ENCODE peak calls at places on chromosomes 1 and 21, in nine cellular contexts. One of them, this sample, is unnamed.

GRCh38 chr1:77370161-77370560 is 88.3 kb downstream of the AK5 start:
- DNase-seq in uterus: no peak
- DNase-seq in esophagus squamous epithelium: no peak
- DNase-seq in T-helper 17 cell: no peak
- DNase-seq in stimulated activated CD8-positive, alpha-beta memory T cell treated with anti-CD3 and anti-CD28 coated beads, Interleukin-4, amount 100 ng/mL, for 24 hours: no peak
- DNase-seq in hippocampal formation: no peak
- DNase-seq in left ventricle myocardium inferior: no peak
- DNase-seq in HAP-1: no peak
- DNase-seq in sciatic nerve: no peak
- DNase-seq in this sample: no peak

GRCh38 chr21:44049182-44049581 is 37.1 kb downstream of the TRAPPC10 start:
- DNase-seq in stimulated activated CD8-positive, alpha-beta memory T cell treated with anti-CD3 and anti-CD28 coated beads, Interleukin-4, amount 100 ng/mL, for 24 hours: no peak
- DNase-seq in HAP-1: no peak
- DNase-seq in T-helper 17 cell: no peak
- DNase-seq in sciatic nerve: no peak
- DNase-seq in uterus: no peak
- DNase-seq in left ventricle myocardium inferior: no peak
- DNase-seq in esophagus squamous epithelium: no peak
- DNase-seq in hippocampal formation: peak
- DNase-seq in this sample: no peak

GRCh38 chr1:47650205-47650604 is 212.4 kb downstream of the FOXD2 start:
- DNase-seq in esophagus squamous epithelium: no peak
- DNase-seq in HAP-1: no peak
- DNase-seq in uterus: no peak
- DNase-seq in left ventricle myocardium inferior: no peak
- DNase-seq in T-helper 17 cell: no peak
- DNase-seq in stimulated activated CD8-positive, alpha-beta memory T cell treated with anti-CD3 and anti-CD28 coated beads, Interleukin-4, amount 100 ng/mL, for 24 hours: no peak
- DNase-seq in sciatic nerve: peak
- DNase-seq in hippocampal formation: no peak
- DNase-seq in this sample: peak

GRCh38 chr1:40224040-40224439 is 23.7 kb upstream of the TMCO2 start:
- DNase-seq in HAP-1: no peak
- DNase-seq in T-helper 17 cell: no peak
- DNase-seq in esophagus squamous epithelium: no peak
- DNase-seq in sciatic nerve: no peak
- DNase-seq in stimulated activated CD8-positive, alpha-beta memory T cell treated with anti-CD3 and anti-CD28 coated beads, Interleukin-4, amount 100 ng/mL, for 24 hours: no peak
- DNase-seq in left ventricle myocardium inferior: no peak
- DNase-seq in hippocampal formation: no peak
- DNase-seq in uterus: no peak
- DNase-seq in this sample: no peak

GRCh38 chr1:203754455-203754864 is 10.5 kb upstream of the LAX1 start:
- DNase-seq in sciatic nerve: no peak
- DNase-seq in T-helper 17 cell: no peak
- DNase-seq in uterus: no peak
- DNase-seq in hippocampal formation: no peak
- DNase-seq in HAP-1: no peak
- DNase-seq in stimulated activated CD8-positive, alpha-beta memory T cell treated with anti-CD3 and anti-CD28 coated beads, Interleukin-4, amount 100 ng/mL, for 24 hours: no peak
- DNase-seq in esophagus squamous epithelium: no peak
- DNase-seq in left ventricle myocardium inferior: no peak
- DNase-seq in this sample: no peak

GRCh38 chr1:30407030-30407861 is 316.1 kb downstream of the MATN1 start:
- DNase-seq in stimulated activated CD8-positive, alpha-beta memory T cell treated with anti-CD3 and anti-CD28 coated beads, Interleukin-4, amount 100 ng/mL, for 24 hours: no peak
- DNase-seq in esophagus squamous epithelium: no peak
- DNase-seq in left ventricle myocardium inferior: no peak
- DNase-seq in HAP-1: no peak
- DNase-seq in sciatic nerve: peak
- DNase-seq in T-helper 17 cell: no peak
- DNase-seq in hippocampal formation: no peak
- DNase-seq in uterus: peak
- DNase-seq in this sample: no peak

GRCh38 chr1:114468710-114469468 is 42.1 kb downstream of the TRIM33 start:
- DNase-seq in esophagus squamous epithelium: no peak
- DNase-seq in sciatic nerve: no peak
- DNase-seq in stimulated activated CD8-positive, alpha-beta memory T cell treated with anti-CD3 and anti-CD28 coated beads, Interleukin-4, amount 100 ng/mL, for 24 hours: no peak
- DNase-seq in uterus: no peak
- DNase-seq in HAP-1: no peak
- DNase-seq in hippocampal formation: no peak
- DNase-seq in T-helper 17 cell: no peak
- DNase-seq in left ventricle myocardium inferior: no peak
- DNase-seq in this sample: no peak

GRCh38 chr1:196034080-196034706 is 574.0 kb downstream of the KCNT2 start:
- DNase-seq in left ventricle myocardium inferior: no peak
- DNase-seq in T-helper 17 cell: no peak
- DNase-seq in sciatic nerve: no peak
- DNase-seq in stimulated activated CD8-positive, alpha-beta memory T cell treated with anti-CD3 and anti-CD28 coated beads, Interleukin-4, amount 100 ng/mL, for 24 hours: no peak
- DNase-seq in hippocampal formation: no peak
- DNase-seq in HAP-1: no peak
- DNase-seq in esophagus squamous epithelium: no peak
- DNase-seq in uterus: no peak
- DNase-seq in this sample: no peak

GRCh38 chr1:92240034-92240433 is 22.3 kb downstream of the C1orf146 start:
- DNase-seq in uterus: no peak
- DNase-seq in esophagus squamous epithelium: no peak
- DNase-seq in stimulated activated CD8-positive, alpha-beta memory T cell treated with anti-CD3 and anti-CD28 coated beads, Interleukin-4, amount 100 ng/mL, for 24 hours: no peak
- DNase-seq in sciatic nerve: no peak
- DNase-seq in T-helper 17 cell: no peak
- DNase-seq in left ventricle myocardium inferior: no peak
- DNase-seq in hippocampal formation: no peak
- DNase-seq in HAP-1: no peak
- DNase-seq in this sample: no peak

GRCh38 chr1:46690931-46691411 is 19.3 kb downstream of the TEX38 start:
- DNase-seq in esophagus squamous epithelium: no peak
- DNase-seq in stimulated activated CD8-positive, alpha-beta memory T cell treated with anti-CD3 and anti-CD28 coated beads, Interleukin-4, amount 100 ng/mL, for 24 hours: no peak
- DNase-seq in hippocampal formation: no peak
- DNase-seq in left ventricle myocardium inferior: no peak
- DNase-seq in HAP-1: no peak
- DNase-seq in uterus: no peak
- DNase-seq in sciatic nerve: no peak
- DNase-seq in T-helper 17 cell: no peak
- DNase-seq in this sample: no peak

GRCh38 chr1:27522860-27523665 is 33.1 kb upstream of the WASF2 start:
- DNase-seq in left ventricle myocardium inferior: peak
- DNase-seq in stimulated activated CD8-positive, alpha-beta memory T cell treated with anti-CD3 and anti-CD28 coated beads, Interleukin-4, amount 100 ng/mL, for 24 hours: no peak
- DNase-seq in HAP-1: peak
- DNase-seq in T-helper 17 cell: peak
- DNase-seq in sciatic nerve: no peak
- DNase-seq in esophagus squamous epithelium: no peak
- DNase-seq in uterus: peak
- DNase-seq in hippocampal formation: no peak
- DNase-seq in this sample: no peak

GRCh38 chr1:88783145-88783544 is 99.1 kb downstream of the PKN2 start:
- DNase-seq in uterus: no peak
- DNase-seq in stimulated activated CD8-positive, alpha-beta memory T cell treated with anti-CD3 and anti-CD28 coated beads, Interleukin-4, amount 100 ng/mL, for 24 hours: no peak
- DNase-seq in hippocampal formation: no peak
- DNase-seq in sciatic nerve: no peak
- DNase-seq in esophagus squamous epithelium: no peak
- DNase-seq in left ventricle myocardium inferior: no peak
- DNase-seq in T-helper 17 cell: no peak
- DNase-seq in HAP-1: no peak
- DNase-seq in this sample: no peak

GRCh38 chr1:182484531-182485257 is 34.7 kb downstream of the RGSL1 start:
- DNase-seq in uterus: no peak
- DNase-seq in stimulated activated CD8-positive, alpha-beta memory T cell treated with anti-CD3 and anti-CD28 coated beads, Interleukin-4, amount 100 ng/mL, for 24 hours: no peak
- DNase-seq in sciatic nerve: no peak
- DNase-seq in left ventricle myocardium inferior: no peak
- DNase-seq in esophagus squamous epithelium: no peak
- DNase-seq in T-helper 17 cell: no peak
- DNase-seq in hippocampal formation: no peak
- DNase-seq in HAP-1: peak
- DNase-seq in this sample: no peak

GRCh38 chr1:82962658-82963057 is 1036.3 kb downstream of the TTLL7 start:
- DNase-seq in left ventricle myocardium inferior: no peak
- DNase-seq in sciatic nerve: no peak
- DNase-seq in uterus: no peak
- DNase-seq in T-helper 17 cell: no peak
- DNase-seq in hippocampal formation: no peak
- DNase-seq in stimulated activated CD8-positive, alpha-beta memory T cell treated with anti-CD3 and anti-CD28 coated beads, Interleukin-4, amount 100 ng/mL, for 24 hours: no peak
- DNase-seq in HAP-1: no peak
- DNase-seq in esophagus squamous epithelium: no peak
- DNase-seq in this sample: no peak

GRCh38 chr1:101022294-101022693 is 3.3 kb downstream of the DPH5 start:
- DNase-seq in sciatic nerve: no peak
- DNase-seq in esophagus squamous epithelium: no peak
- DNase-seq in hippocampal formation: no peak
- DNase-seq in T-helper 17 cell: no peak
- DNase-seq in left ventricle myocardium inferior: no peak
- DNase-seq in HAP-1: no peak
- DNase-seq in stimulated activated CD8-positive, alpha-beta memory T cell treated with anti-CD3 and anti-CD28 coated beads, Interleukin-4, amount 100 ng/mL, for 24 hours: no peak
- DNase-seq in uterus: no peak
- DNase-seq in this sample: peak

GRCh38 chr1:81004011-81004410 is 796.7 kb upstream of the ADGRL2 start:
- DNase-seq in esophagus squamous epithelium: no peak
- DNase-seq in HAP-1: no peak
- DNase-seq in sciatic nerve: no peak
- DNase-seq in hippocampal formation: no peak
- DNase-seq in left ventricle myocardium inferior: peak
- DNase-seq in uterus: no peak
- DNase-seq in stimulated activated CD8-positive, alpha-beta memory T cell treated with anti-CD3 and anti-CD28 coated beads, Interleukin-4, amount 100 ng/mL, for 24 hours: no peak
- DNase-seq in T-helper 17 cell: no peak
- DNase-seq in this sample: no peak

GRCh38 chr1:206524739-206525364 is 17.5 kb downstream of the RASSF5 start:
- DNase-seq in HAP-1: no peak
- DNase-seq in sciatic nerve: no peak
- DNase-seq in esophagus squamous epithelium: no peak
- DNase-seq in stimulated activated CD8-positive, alpha-beta memory T cell treated with anti-CD3 and anti-CD28 coated beads, Interleukin-4, amount 100 ng/mL, for 24 hours: no peak
- DNase-seq in hippocampal formation: no peak
- DNase-seq in uterus: no peak
- DNase-seq in T-helper 17 cell: no peak
- DNase-seq in left ventricle myocardium inferior: no peak
- DNase-seq in this sample: no peak

GRCh38 chr1:91585502-91585901 is 84.9 kb downstream of the CDC7 start:
- DNase-seq in hippocampal formation: no peak
- DNase-seq in HAP-1: no peak
- DNase-seq in stimulated activated CD8-positive, alpha-beta memory T cell treated with anti-CD3 and anti-CD28 coated beads, Interleukin-4, amount 100 ng/mL, for 24 hours: no peak
- DNase-seq in sciatic nerve: no peak
- DNase-seq in T-helper 17 cell: no peak
- DNase-seq in uterus: no peak
- DNase-seq in left ventricle myocardium inferior: no peak
- DNase-seq in esophagus squamous epithelium: no peak
- DNase-seq in this sample: no peak